ENCODE peak calls at places on chromosomes 11 and 22, in ten cellular contexts. O is cardiac fibroblast, L is RWPE1, A is colonic mucosa, W is brain microvascular endothelial cell, F is glutamatergic neuron, U is astrocyte of the spinal cord, Z is BJ, G is HFF-Myc, S is AG09309. J is an unnamed sample.

GRCh38 chr22:39496131-39496838 is 5.8 kb upstream of the MIEF1 start:
- DNase-seq in O (peak; percentile 79), L (no peak), A (peak; percentile 79), W (peak; percentile 67), F (peak; percentile 85), U (peak; percentile 55), Z (no peak), G (no peak), S (no peak), J (no peak)

GRCh38 chr22:19085233-19086043 is 36.8 kb downstream of the DGCR2 start:
- DNase-seq in O (peak; percentile 54), L (no peak), A (no peak), W (peak; percentile 25), F (no peak), U (peak; percentile 23), Z (no peak), G (no peak), S (no peak), J (no peak)

GRCh38 chr11:77530879-77531278 is 57.0 kb upstream of the PAK1 start:
- DNase-seq in O (no peak), L (no peak), A (no peak), W (no peak), F (no peak), U (no peak), Z (no peak), G (no peak), S (no peak), J (no peak)

GRCh38 chr11:57379732-57380131 is 1.2 kb downstream of the PRG3 start:
- DNase-seq in O (peak; percentile 24), L (peak; percentile 23), A (no peak), W (no peak), F (no peak), U (peak; percentile 37), Z (no peak), G (no peak), S (no peak), J (no peak)

GRCh38 chr11:10022764-10023163 is 271.3 kb downstream of the SBF2 start:
- DNase-seq in O (no peak), L (no peak), A (no peak), W (no peak), F (no peak), U (peak; percentile 9), Z (no peak), G (no peak), S (no peak), J (peak; percentile 14)

GRCh38 chr11:111735262-111736116 is 30.7 kb downstream of the PPP2R1B start:
- DNase-seq in O (peak; percentile 99), L (peak; percentile 93), A (peak; percentile 57), W (peak; percentile 98), F (no peak), U (peak; percentile 99), Z (peak; percentile 94), G (peak; percentile 96), S (peak; percentile 97), J (peak; percentile 98)

GRCh38 chr22:49768511-49768910 is 59.2 kb downstream of the BRD1 start:
- DNase-seq in O (peak; percentile 8), L (no peak), A (no peak), W (no peak), F (no peak), U (no peak), Z (no peak), G (no peak), S (no peak), J (no peak)

GRCh38 chr22:39123811-39124668 is 27.0 kb downstream of the APOBEC3H start:
- DNase-seq in O (no peak), L (no peak), A (no peak), W (no peak), F (no peak), U (no peak), Z (no peak), G (no peak), S (no peak), J (no peak)

DNA sequence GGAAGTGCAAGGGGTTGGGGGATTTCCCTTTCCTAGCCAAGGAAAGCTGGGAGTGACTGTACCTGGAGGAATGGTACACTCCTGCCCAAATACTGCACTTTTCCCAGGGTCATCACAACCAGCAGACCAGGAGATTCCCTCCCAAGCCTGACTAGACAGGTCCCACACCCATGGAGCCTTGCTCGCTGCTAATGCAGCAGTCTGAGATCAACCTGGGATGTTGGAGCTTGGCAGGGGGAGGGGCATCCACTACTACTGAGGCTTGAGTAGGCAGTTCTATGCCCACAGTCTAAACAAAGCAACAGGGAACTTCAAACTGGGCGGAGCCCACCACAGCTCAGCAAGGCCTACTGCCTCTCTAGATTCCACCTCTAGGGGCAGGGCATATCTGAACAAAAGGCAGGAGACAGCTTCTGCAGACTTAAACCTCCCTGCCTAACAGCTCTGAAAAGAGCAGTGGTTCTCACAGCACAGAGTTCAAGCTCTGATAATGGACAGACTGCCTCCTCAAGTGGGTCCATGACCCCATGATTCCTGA is 58.5 kb downstream of the SLC22A9 start:
- DNase-seq in O (no peak), L (no peak), A (peak; percentile 19), W (no peak), F (no peak), U (no peak), Z (no peak), G (no peak), S (no peak), J (no peak)
- TF ChIP-seq CTCF in O (no peak), L (no peak), A (no peak), W (no peak), F (no peak), U (no peak), Z (no peak), G (no peak), S (no peak), J (no peak)

GRCh38 chr11:130427581-130428211 is 713 bp downstream of the ADAMTS8 start:
- DNase-seq in O (no peak), L (no peak), A (no peak), W (no peak), F (peak; percentile 61), U (no peak), Z (no peak), G (no peak), S (no peak), J (no peak)

GRCh38 chr11:130425156-130425555 is 3.3 kb downstream of the ADAMTS8 start:
- DNase-seq in O (no peak), L (no peak), A (no peak), W (no peak), F (no peak), U (no peak), Z (no peak), G (no peak), S (no peak), J (no peak)

GRCh38 chr11:130427049-130427388 is 1.4 kb downstream of the ADAMTS8 start:
- DNase-seq in O (no peak), L (no peak), A (no peak), W (no peak), F (no peak), U (no peak), Z (no peak), G (no peak), S (no peak), J (no peak)

GRCh38 chr11:130424613-130425140 is 3.7 kb downstream of the ADAMTS8 start:
- DNase-seq in O (no peak), L (no peak), A (no peak), W (no peak), F (no peak), U (no peak), Z (no peak), G (no peak), S (no peak), J (no peak)

DNA sequence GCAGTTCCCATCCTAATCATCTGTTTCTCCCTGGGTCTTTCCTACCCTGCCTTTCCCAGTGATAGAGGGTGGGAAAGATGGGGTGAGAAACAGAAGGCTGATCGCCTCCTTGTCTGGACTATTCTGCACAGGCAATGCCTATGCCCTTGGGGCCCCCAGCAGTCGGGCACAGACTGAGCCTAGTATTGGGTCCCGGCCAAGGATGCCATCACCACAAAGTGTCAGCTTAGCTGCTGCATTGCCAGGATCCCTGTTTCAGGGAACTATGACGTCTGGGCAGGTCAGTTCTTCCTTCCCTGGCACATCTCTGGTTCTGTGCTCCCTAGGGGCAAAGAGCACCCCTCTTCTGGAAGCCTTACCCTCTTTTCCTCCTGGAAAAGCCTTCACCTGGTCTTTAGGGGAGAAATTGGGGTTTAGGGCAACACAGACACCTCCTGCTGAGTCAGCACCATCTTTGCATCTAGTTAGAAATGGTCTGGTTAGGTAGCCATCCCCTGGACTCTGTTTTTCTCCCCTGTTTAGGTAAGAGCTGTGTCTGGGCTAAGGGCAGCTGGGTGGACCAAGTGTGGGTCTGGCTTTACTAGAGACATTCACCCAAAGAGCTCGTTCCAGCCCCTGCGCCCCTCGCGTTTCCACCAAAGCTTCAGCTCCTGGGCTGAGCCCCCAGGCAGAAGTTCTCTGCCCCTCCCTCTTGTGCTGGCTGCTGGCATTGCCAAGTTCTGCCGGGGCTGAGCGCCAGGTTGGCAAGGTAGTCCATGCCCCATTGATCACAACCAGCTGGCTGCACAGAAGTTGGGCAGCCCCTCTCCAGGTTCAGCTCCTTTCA is 2.0 kb downstream of the ADAMTS8 start:
- DNase-seq in O (no peak), L (no peak), A (no peak), W (no peak), F (no peak), U (no peak), Z (no peak), G (no peak), S (no peak), J (no peak)
- TF ChIP-seq CTCF in O (no peak), L (no peak), A (no peak), W (no peak), F (no peak), U (no peak), Z (no peak), G (no peak), S (no peak), J (no peak)

GRCh38 chr11:36309779-36310178 is 13.7 kb downstream of the PRR5L start:
- DNase-seq in O (no peak), L (no peak), A (no peak), W (no peak), F (no peak), U (no peak), Z (no peak), G (no peak), S (no peak), J (no peak)

GRCh38 chr11:36306888-36307287 is 10.8 kb downstream of the PRR5L start:
- DNase-seq in O (peak; percentile 75), L (no peak), A (no peak), W (no peak), F (no peak), U (peak; percentile 75), Z (no peak), G (no peak), S (no peak), J (no peak)

GRCh38 chr11:36311926-36312592 is 16.0 kb downstream of the PRR5L start:
- DNase-seq in O (no peak), L (no peak), A (no peak), W (no peak), F (no peak), U (no peak), Z (no peak), G (peak; percentile 25), S (no peak), J (no peak)

GRCh38 chr11:36305047-36305446 is 9.0 kb downstream of the PRR5L start:
- DNase-seq in O (no peak), L (no peak), A (no peak), W (no peak), F (no peak), U (no peak), Z (no peak), G (no peak), S (no peak), J (no peak)

DNA sequence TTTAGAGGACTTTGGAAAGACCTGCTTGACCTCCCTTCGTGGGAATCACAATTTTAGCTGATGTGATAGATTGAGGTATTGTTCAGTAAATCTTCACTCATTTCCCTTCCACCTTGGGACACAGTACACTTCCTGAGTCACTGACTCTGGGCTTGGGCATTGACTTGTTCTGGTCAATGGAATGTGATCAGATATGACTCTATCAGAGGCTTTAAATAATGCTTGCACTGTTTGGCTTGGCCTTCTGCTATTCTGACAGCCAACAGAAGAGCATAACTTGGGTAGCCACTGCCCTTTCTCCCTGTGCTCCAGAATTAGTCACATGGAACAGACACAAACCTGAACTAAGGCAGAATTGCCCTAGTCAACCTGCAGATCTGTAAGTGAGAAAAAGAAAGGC is 12.5 kb downstream of the PRR5L start:
- DNase-seq in O (no peak), L (no peak), A (no peak), W (no peak), F (no peak), U (no peak), Z (no peak), G (no peak), S (no peak), J (no peak)
- TF ChIP-seq CTCF in O (no peak), L (no peak), A (no peak), W (no peak), F (no peak), U (no peak), Z (no peak), G (no peak), S (no peak), J (no peak)

GRCh38 chr11:27717377-27717776 is 17.1 kb upstream of the BDNF start:
- DNase-seq in O (no peak), L (no peak), A (no peak), W (no peak), F (no peak), U (peak; percentile 57), Z (no peak), G (no peak), S (no peak), J (no peak)
- TF ChIP-seq CTCF in O (peak; percentile 48), L (no peak), A (no peak), W (peak; percentile 36), F (peak; percentile 69), U (peak; percentile 49), Z (peak; percentile 47), G (peak; percentile 8), S (peak; percentile 43), J (peak; percentile 38)